ENCODE peak calls at places on chromosomes 12 and 14, in six cellular contexts. H is epithelial cell of prostate; E is DMS153; D is stimulated activated naive CD8-positive, alpha-beta T cell treated with anti-CD3 and anti-CD28 coated beads, Interleukin-15, Interleukin-2, amounts not matched to agents 100 U/mL and 50 U/mL, for 24 hours; R is tibial artery; M is AG04450. L is an unnamed sample.
A peak's percentile ranks its signal among the peaks of the same experiment; 100 is the strongest.

GRCh38 chr12:116389990-116390655 is 112.6 kb upstream of the MED13L start:
- DNase-seq in R (peak; percentile 44), E (no peak), M (peak; percentile 85), H (peak; percentile 92), D (no peak), L (peak; percentile 85)

GRCh38 chr14:49586673-49587460 is 687 bp upstream of the RPS29 start:
- DNase-seq in D (peak; percentile 64), H (peak; percentile 14), R (no peak), M (no peak), E (no peak), L (peak; percentile 30)

GRCh38 chr12:6469609-6470374 is 685 bp downstream of the VAMP1 start:
- DNase-seq in D (no peak), H (no peak), E (no peak), R (no peak), M (no peak), L (no peak)

GRCh38 chr14:71240154-71240553 is 332.9 kb downstream of the PCNX1 start:
- DNase-seq in D (no peak), E (no peak), H (no peak), R (no peak), M (no peak), L (no peak)

GRCh38 chr14:24426912-24427536 is 2.4 kb downstream of the CBLN3 start:
- DNase-seq in H (no peak), D (no peak), M (no peak), R (no peak), E (peak; percentile 6), L (no peak)

GRCh38 chr14:57182760-57183503 is 85.8 kb downstream of the EXOC5 start:
- DNase-seq in E (peak; percentile 5), H (no peak), D (no peak), M (no peak), R (no peak), L (no peak)

GRCh38 chr12:106901276-106901675 is 54.4 kb upstream of the TMEM263 start:
- DNase-seq in H (no peak), E (no peak), D (no peak), R (no peak), M (no peak), L (no peak)

GRCh38 chr12:91226951-91227350 is 44.3 kb upstream of the DCN start:
- DNase-seq in D (no peak), H (no peak), R (no peak), M (no peak), E (no peak), L (no peak)

GRCh38 chr14:92890830-92891598 is 31.9 kb upstream of the CHGA start:
- DNase-seq in D (no peak), E (peak; percentile 96), H (no peak), R (no peak), M (no peak), L (no peak)

GRCh38 chr12:107178776-107179175 is 85.4 kb upstream of the CRY1 start:
- DNase-seq in D (no peak), E (no peak), M (no peak), H (no peak), R (no peak), L (no peak)

GRCh38 chr14:99382781-99383456 is 97.7 kb downstream of the SETD3 start:
- DNase-seq in D (no peak), R (no peak), H (no peak), E (no peak), M (peak; percentile 21), L (no peak)

GRCh38 chr12:14216405-14217294 is 148.8 kb upstream of the ATF7IP start:
- DNase-seq in D (no peak), M (no peak), E (no peak), H (no peak), R (no peak), L (no peak)

GRCh38 chr12:107404981-107405380 is 280.6 kb upstream of the PWP1 start:
- DNase-seq in M (no peak), E (peak; percentile 38), D (peak; percentile 43), R (no peak), H (no peak), L (no peak)

GRCh38 chr14:55715889-55716288 is 135.9 kb downstream of the KTN1 start:
- DNase-seq in D (no peak), R (peak; percentile 78), M (no peak), E (no peak), H (no peak), L (peak; percentile 47)

GRCh38 chr14:74836251-74836957 is 39.5 kb downstream of the PROX2 start:
- DNase-seq in R (no peak), M (no peak), H (no peak), D (no peak), E (no peak), L (no peak)

GRCh38 chr14:45785240-45785639 is 532.2 kb upstream of the MIS18BP1 start:
- DNase-seq in R (no peak), D (no peak), E (no peak), M (no peak), H (peak; percentile 64), L (no peak)

GRCh38 chr12:13165578-13166120 is 30.9 kb upstream of the EMP1 start:
- DNase-seq in R (peak; percentile 80), M (no peak), H (peak; percentile 99), E (peak; percentile 32), D (peak; percentile 81), L (no peak)

GRCh38 chr12:31868980-31869379 is 90.2 kb upstream of the RESF1 start:
- DNase-seq in D (no peak), M (no peak), H (peak; percentile 37), R (no peak), E (peak; percentile 19), L (no peak)

GRCh38 chr14:105330491-105330895 is 15.9 kb downstream of the PACS2 start:
- DNase-seq in D (no peak), R (peak; percentile 45), E (no peak), M (no peak), H (no peak), L (no peak)

GRCh38 chr14:105325716-105326567 is 11.4 kb downstream of the PACS2 start:
- DNase-seq in R (no peak), E (no peak), D (no peak), M (no peak), H (no peak), L (no peak)

GRCh38 chr14:75437201-75438143 is 9.7 kb downstream of the JDP2 start:
- DNase-seq in M (no peak), D (no peak), R (no peak), H (no peak), E (no peak), L (no peak)

GRCh38 chr12:55720894-55721444 is 776 bp downstream of the RDH5 start:
- DNase-seq in M (peak; percentile 70), E (no peak), H (no peak), D (no peak), R (peak; percentile 86), L (peak; percentile 87)

GRCh38 chr12:93886533-93887511 is 209.6 kb downstream of the CRADD start:
- DNase-seq in E (no peak), H (no peak), M (peak; percentile 51), R (no peak), D (no peak), L (no peak)

GRCh38 chr14:67650694-67651093 is 23.7 kb downstream of the VTI1B start:
- DNase-seq in M (no peak), H (peak; percentile 50), D (no peak), R (no peak), E (no peak), L (no peak)

GRCh38 chr12:51126297-51126696 is 42.9 kb upstream of the CSRNP2 start:
- DNase-seq in M (no peak), R (no peak), D (no peak), H (no peak), E (no peak), L (no peak)

GRCh38 chr14:77083082-77083481 is 15.0 kb upstream of the CIPC start:
- DNase-seq in H (no peak), E (no peak), D (no peak), M (no peak), R (no peak), L (no peak)

GRCh38 chr12:52221912-52222457 is 11.1 kb upstream of the KRT7 start:
- DNase-seq in M (no peak), R (no peak), D (peak; percentile 90), H (peak; percentile 77), E (no peak), L (no peak)

GRCh38 chr12:76018111-76018510 is 13.5 kb downstream of the PHLDA1 start:
- DNase-seq in H (no peak), M (no peak), D (no peak), R (no peak), E (no peak), L (no peak)

GRCh38 chr14:57754558-57754957 is 111.3 kb downstream of the SLC35F4 start:
- DNase-seq in M (no peak), D (no peak), H (no peak), R (no peak), E (no peak), L (no peak)

GRCh38 chr12:17416748-17417147 is 673.2 kb downstream of the RERGL start:
- DNase-seq in H (no peak), D (no peak), E (no peak), M (no peak), R (no peak), L (no peak)

GRCh38 chr12:101951002-101951670 is 73.8 kb downstream of the DRAM1 start:
- DNase-seq in M (no peak), R (no peak), H (no peak), E (no peak), D (no peak), L (no peak)

GRCh38 chr14:21894003-21894897 is 220.6 kb upstream of the OR4E1 start:
- DNase-seq in D (peak; percentile 60), E (no peak), M (no peak), H (no peak), R (no peak), L (no peak)

GRCh38 chr12:54030889-54031860 is 1.7 kb upstream of the HOXC5 start:
- DNase-seq in E (no peak), H (no peak), M (no peak), R (no peak), D (no peak), L (no peak)

GRCh38 chr12:32155911-32156585 is 49.4 kb downstream of the BICD1 start:
- DNase-seq in D (no peak), R (no peak), M (no peak), E (no peak), H (no peak), L (no peak)

GRCh38 chr12:122471324-122472226 is 29.2 kb downstream of the ZCCHC8 start:
- DNase-seq in R (no peak), M (peak; percentile 59), D (no peak), H (no peak), E (peak; percentile 29), L (peak; percentile 11)

GRCh38 chr12:116962197-116962596 is 51.4 kb downstream of the FBXW8 start:
- DNase-seq in M (no peak), H (no peak), D (no peak), E (no peak), R (no peak), L (no peak)

GRCh38 chr12:46371718-46372130 is 849 bp downstream of the SLC38A2 start:
- DNase-seq in H (no peak), M (no peak), R (peak; percentile 76), E (peak; percentile 57), D (peak; percentile 63), L (no peak)

GRCh38 chr12:121295123-121295745 is 1.3 kb downstream of the CAMKK2 start:
- DNase-seq in M (no peak), D (peak; percentile 23), E (no peak), H (no peak), R (no peak), L (no peak)

GRCh38 chr14:51607677-51608076 is 44.0 kb upstream of the FRMD6 start:
- DNase-seq in R (no peak), H (no peak), M (no peak), E (no peak), D (no peak), L (peak; percentile 35)

L was measured in amniotic stem cell.